ENCODE peak calls at places on chromosomes 12 and 14, in ten cellular contexts. V, L, Z, Y, X, M, Q, P, R and W are unnamed samples.

GRCh38 chr14:37230551-37231194 is 32.9 kb downstream of the MIPOL1 start:
- DNase-seq in Y (no peak), X (peak), M (no peak), Z (no peak), R (peak), V (no peak), L (no peak), Q (peak), P (no peak), W (no peak)

GRCh38 chr14:97602438-97603117 is 805.4 kb downstream of the VRK1 start:
- DNase-seq in Q (no peak), M (peak), X (no peak), P (no peak), R (no peak), Z (no peak), V (no peak), Y (no peak), L (no peak), W (no peak)

GRCh38 chr14:90332271-90332584 is 487 bp upstream of the NRDE2 start:
- DNase-seq in M (no peak), Q (no peak), X (no peak), R (no peak), V (no peak), Z (no peak), L (no peak), P (no peak), Y (no peak), W (no peak)

GRCh38 chr12:45730842-45731336 is 1.4 kb downstream of the ARID2 start:
- DNase-seq in M (no peak), P (no peak), L (no peak), R (peak), Q (no peak), Y (no peak), V (no peak), Z (no peak), X (no peak), W (no peak)

GRCh38 chr12:108046135-108046534 is 83.0 kb upstream of the WSCD2 start:
- DNase-seq in Y (no peak), Q (no peak), L (no peak), P (no peak), R (no peak), Z (no peak), V (no peak), M (no peak), X (no peak), W (no peak)

GRCh38 chr12:26373606-26374495 is 178.5 kb downstream of the SSPN start:
- DNase-seq in R (peak), X (no peak), V (no peak), Y (no peak), Q (no peak), L (no peak), M (no peak), P (no peak), Z (no peak), W (no peak)

GRCh38 chr12:13038491-13039161 is 5.6 kb upstream of the FAM234B start:
- DNase-seq in R (no peak), Q (no peak), V (no peak), M (no peak), X (no peak), Z (no peak), L (no peak), Y (no peak), P (no peak), W (no peak)

GRCh38 chr14:55102141-55102547 is 26.9 kb upstream of the LGALS3 start:
- DNase-seq in X (peak), P (peak), L (no peak), Y (peak), R (peak), M (peak), Z (peak), Q (peak), V (peak), W (no peak)

GRCh38 chr12:16881986-16882385 is 276.0 kb upstream of the LMO3 start:
- DNase-seq in X (no peak), Y (no peak), L (no peak), R (no peak), M (no peak), Z (no peak), P (no peak), V (no peak), Q (peak), W (no peak)

GRCh38 chr12:96587691-96588090 is 98.3 kb downstream of the CFAP54 start:
- DNase-seq in Z (no peak), M (no peak), L (no peak), Q (no peak), V (no peak), P (no peak), Y (no peak), R (peak), X (no peak), W (no peak)

GRCh38 chr12:124767075-124767821 is 96.4 kb downstream of the SCARB1 start:
- DNase-seq in Y (peak), V (peak), Q (peak), R (peak), M (peak), Z (no peak), L (no peak), X (peak), P (peak), W (peak)

GRCh38 chr14:76500011-76500410 is 124.1 kb downstream of the ESRRB start:
- DNase-seq in X (no peak), R (peak), V (no peak), P (no peak), L (no peak), M (no peak), Y (no peak), Q (no peak), Z (no peak), W (no peak)

GRCh38 chr12:121464331-121464730 is 64.4 kb downstream of the RNF34 start:
- DNase-seq in X (no peak), L (no peak), R (no peak), P (no peak), Y (no peak), V (no peak), M (no peak), Q (no peak), Z (no peak), W (no peak)

GRCh38 chr12:90260136-90260535 is 551.5 kb upstream of the ATP2B1 start:
- DNase-seq in Z (no peak), R (no peak), Y (no peak), X (no peak), V (no peak), Q (no peak), P (no peak), L (no peak), M (no peak), W (no peak)

GRCh38 chr12:82361461-82361915 is 3.2 kb downstream of the METTL25 start:
- DNase-seq in X (no peak), L (no peak), Z (no peak), Q (no peak), V (no peak), M (no peak), R (no peak), P (no peak), Y (no peak), W (no peak)

GRCh38 chr12:82963961-82964360 is 277.3 kb downstream of the TMTC2 start:
- DNase-seq in L (no peak), X (peak), R (no peak), Q (no peak), V (no peak), Z (no peak), P (no peak), Y (no peak), M (no peak), W (no peak)

GRCh38 chr12:108667349-108667748 is 33.7 kb upstream of the SELPLG start:
- DNase-seq in Y (no peak), Z (no peak), R (no peak), X (no peak), Q (no peak), L (no peak), V (no peak), P (no peak), M (no peak), W (no peak)

GRCh38 chr14:53824061-53824460 is 132.6 kb downstream of the BMP4 start:
- DNase-seq in Q (no peak), M (no peak), Z (no peak), Y (no peak), R (no peak), P (no peak), X (no peak), L (no peak), V (no peak), W (no peak)

GRCh38 chr12:49583361-49584094 is 15.6 kb upstream of the MCRS1 start:
- DNase-seq in R (no peak), Z (no peak), L (no peak), P (no peak), V (no peak), Q (no peak), M (no peak), X (no peak), Y (peak), W (no peak)

GRCh38 chr12:125292700-125293099 is 227.5 kb downstream of the AACS start:
- DNase-seq in R (no peak), L (no peak), X (no peak), Q (no peak), Z (no peak), P (no peak), Y (no peak), V (no peak), M (no peak), W (no peak)

GRCh38 chr14:65179918-65180724 is 77.8 kb upstream of the MAX start:
- DNase-seq in Q (no peak), L (no peak), M (no peak), R (peak), Y (peak), Z (no peak), P (no peak), V (no peak), X (no peak), W (no peak)

GRCh38 chr12:75954076-75954475 is 77.5 kb downstream of the PHLDA1 start:
- DNase-seq in R (peak), Z (no peak), X (no peak), Q (no peak), Y (no peak), P (no peak), V (no peak), M (no peak), L (no peak), W (no peak)

GRCh38 chr12:124520258-124520657 is 47.2 kb downstream of the NCOR2 start:
- DNase-seq in L (peak), Q (no peak), Z (no peak), P (no peak), X (no peak), Y (peak), M (no peak), V (peak), R (peak), W (no peak)

GRCh38 chr14:24274101-24274543 is 2.7 kb upstream of the RABGGTA start:
- DNase-seq in Y (no peak), X (no peak), Q (no peak), M (peak), Z (no peak), V (no peak), L (no peak), R (peak), P (no peak), W (no peak)

GRCh38 chr12:18719922-18720321 is 17.9 kb downstream of the PLCZ1 start:
- DNase-seq in V (no peak), R (peak), M (no peak), Q (no peak), X (no peak), P (no peak), L (no peak), Z (no peak), Y (no peak), W (no peak)

GRCh38 chr12:104701756-104702155 is 245.0 kb downstream of the CHST11 start:
- DNase-seq in M (no peak), Y (no peak), P (no peak), R (no peak), Q (no peak), Z (no peak), V (no peak), X (no peak), L (no peak), W (no peak)

GRCh38 chr14:21104448-21105060 is 3.7 kb downstream of the TMEM253 start:
- DNase-seq in Z (peak), R (peak), L (no peak), V (peak), X (peak), P (peak), M (peak), Q (peak), Y (peak), W (no peak)
- TF ChIP-seq CTCF in Z (peak), R (peak), L (peak), V (peak), X (peak), P (peak), M (peak), Q (peak), Y (peak), W (peak)

DNA sequence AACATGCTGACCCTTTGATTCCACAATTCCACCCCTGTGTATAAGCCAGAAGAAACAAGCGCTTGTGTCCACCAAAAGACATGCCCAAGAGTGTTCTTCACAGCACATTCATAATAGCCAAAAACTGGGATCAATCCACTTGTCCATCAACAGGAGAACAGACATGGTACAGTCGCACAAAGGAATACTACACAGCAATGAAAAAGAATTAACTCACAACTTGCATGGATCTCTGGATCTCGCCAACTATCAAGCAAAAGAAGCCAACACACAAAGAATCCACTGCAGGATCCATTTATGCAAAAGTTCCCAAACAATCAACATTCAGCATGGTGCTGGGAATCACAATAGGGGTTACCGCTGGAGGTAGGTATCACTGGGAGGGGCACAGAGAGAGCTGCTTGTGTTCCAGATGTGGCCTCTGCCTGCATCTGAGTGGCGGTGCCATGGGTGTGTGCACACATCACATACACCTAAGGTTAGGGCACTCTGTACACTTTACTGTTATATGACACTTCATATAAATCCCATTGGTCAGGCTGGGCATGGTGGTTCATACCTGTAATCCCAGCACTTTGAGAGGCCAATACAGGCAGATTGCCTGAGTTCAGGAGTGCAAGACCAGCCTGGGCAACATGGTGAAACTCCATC is 30.9 kb downstream of the CLMN start:
- DNase-seq in R (no peak), Y (no peak), X (no peak), M (no peak), V (no peak), Q (no peak), P (no peak), Z (peak), L (no peak), W (peak)
- TF ChIP-seq CTCF in R (no peak), Y (no peak), X (no peak), M (no peak), V (no peak), Q (no peak), P (no peak), Z (no peak), L (no peak), W (no peak)

GRCh38 chr14:86652512-86652911 is 1122.6 kb downstream of the FLRT2 start:
- DNase-seq in V (no peak), Y (no peak), P (no peak), R (no peak), X (no peak), Z (no peak), M (no peak), L (no peak), Q (no peak), W (no peak)

GRCh38 chr14:86646125-86646524 is 1116.2 kb downstream of the FLRT2 start:
- DNase-seq in M (no peak), L (no peak), R (no peak), X (no peak), P (no peak), V (no peak), Y (no peak), Z (no peak), Q (no peak), W (no peak)

GRCh38 chr14:86641310-86641709 is 1111.4 kb downstream of the FLRT2 start:
- DNase-seq in Z (no peak), Y (no peak), V (no peak), P (no peak), L (no peak), Q (no peak), R (no peak), X (no peak), M (no peak), W (no peak)

GRCh38 chr14:86646688-86647687 is 1117.0 kb downstream of the FLRT2 start:
- DNase-seq in R (peak), Y (no peak), M (no peak), L (no peak), X (no peak), Q (no peak), P (no peak), V (no peak), Z (no peak), W (no peak)
- TF ChIP-seq CTCF in R (peak), Y (no peak), M (no peak), L (no peak), X (peak), Q (peak), P (no peak), V (no peak), Z (no peak), W (no peak)

GRCh38 chr14:51621654-51622053 is 30.1 kb upstream of the FRMD6 start:
- DNase-seq in R (no peak), V (no peak), X (no peak), Q (no peak), Y (no peak), Z (no peak), M (no peak), L (no peak), P (no peak), W (no peak)
- TF ChIP-seq CTCF in R (no peak), V (no peak), X (no peak), Q (no peak), Y (no peak), Z (no peak), M (no peak), L (no peak), P (no peak), W (no peak)

DNA sequence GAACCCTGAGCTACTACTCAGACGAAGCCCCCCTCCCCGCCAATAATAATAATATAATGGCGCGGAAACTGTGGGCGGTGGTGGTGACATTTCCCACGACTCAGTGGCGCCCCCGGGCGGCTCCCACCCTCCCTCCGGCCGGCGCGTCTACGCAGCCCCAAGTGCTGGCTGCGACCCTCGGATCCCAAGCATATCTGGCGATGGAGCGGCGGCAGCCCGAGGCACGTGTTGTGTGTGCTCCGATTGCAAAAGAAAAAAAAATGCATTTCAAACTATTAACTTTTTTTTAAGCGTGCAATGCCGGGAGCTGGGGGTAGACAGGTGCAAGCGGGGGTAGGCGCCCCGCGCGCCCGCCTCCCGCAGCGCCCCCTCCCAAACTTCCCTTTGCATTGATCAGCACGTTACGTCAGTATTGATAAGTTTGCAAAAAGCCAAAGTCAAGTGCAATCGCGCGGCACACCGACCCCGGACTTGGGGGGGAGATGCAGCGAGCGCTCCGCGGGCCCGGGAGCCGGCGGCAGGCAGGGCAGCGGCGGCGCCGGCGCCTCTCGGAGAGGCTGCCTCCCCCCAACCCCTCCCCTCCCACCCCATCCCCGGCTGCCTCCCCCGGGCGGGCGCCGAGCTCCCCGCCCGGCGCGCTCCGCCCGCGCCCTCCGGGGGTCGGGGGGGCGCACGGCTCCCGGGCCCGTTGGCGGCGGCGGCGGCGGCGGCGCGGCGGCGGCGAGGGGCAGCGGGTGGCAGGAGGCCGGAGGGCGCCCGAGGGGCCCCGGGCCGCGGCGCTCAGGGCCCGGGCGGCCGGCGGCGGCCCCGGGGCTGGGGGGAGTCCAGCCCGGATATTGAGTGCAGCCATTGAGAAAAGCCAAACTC is 113.1 kb upstream of the MYL2 start:
- DNase-seq in R (no peak), X (peak), V (no peak), Z (no peak), M (no peak), L (no peak), P (no peak), Y (no peak), Q (peak), W (peak)
- TF ChIP-seq CTCF in R (peak), X (peak), V (no peak), Z (no peak), M (no peak), L (no peak), P (no peak), Y (no peak), Q (peak), W (peak)

DNA sequence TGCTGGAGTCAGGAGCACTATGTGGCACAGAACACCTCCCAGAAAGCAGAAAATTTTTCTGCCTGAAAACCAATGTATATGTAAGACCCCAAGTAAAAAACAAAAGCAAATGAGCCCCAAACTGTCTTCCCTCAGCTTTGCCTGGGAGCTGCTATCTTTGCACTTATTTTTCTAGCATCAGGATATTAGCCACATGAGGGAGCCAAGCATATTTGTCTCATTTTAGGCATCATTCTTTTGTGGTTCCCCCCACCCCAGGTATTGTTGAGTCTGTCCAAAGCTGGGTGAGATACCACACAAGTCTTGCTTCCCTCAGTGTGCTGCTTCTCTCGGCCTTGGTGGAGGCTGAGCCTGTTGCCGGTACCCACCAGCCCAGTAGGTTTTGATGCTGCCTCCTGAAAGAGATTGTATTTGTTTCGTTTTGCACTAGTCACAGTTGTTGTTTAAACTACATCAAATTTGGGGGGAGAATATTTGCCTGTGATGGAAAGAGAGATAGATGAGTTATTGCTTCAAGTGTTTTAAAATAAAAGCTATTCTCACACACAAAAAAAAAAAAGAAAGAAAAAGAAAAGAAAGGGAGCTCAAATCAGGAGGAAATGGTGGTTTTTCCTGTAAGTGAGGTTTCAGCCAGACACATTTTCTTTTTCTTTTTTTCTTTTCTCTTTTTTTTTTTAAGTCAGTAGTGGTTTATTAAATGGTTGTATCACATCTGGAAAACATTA is 58.3 kb downstream of the SLC4A8 start:
- DNase-seq in Q (no peak), X (no peak), L (no peak), P (no peak), V (no peak), M (peak), Z (no peak), Y (no peak), R (no peak), W (no peak)
- TF ChIP-seq CTCF in Q (no peak), X (no peak), L (no peak), P (no peak), V (no peak), M (no peak), Z (no peak), Y (no peak), R (peak), W (no peak)

GRCh38 chr12:92503977-92504966 is 198.5 kb upstream of the PLEKHG7 start:
- DNase-seq in Y (peak), P (peak), M (no peak), L (no peak), R (no peak), Q (no peak), X (peak), V (no peak), Z (no peak), W (no peak)

GRCh38 chr12:92506460-92506859 is 196.3 kb upstream of the PLEKHG7 start:
- DNase-seq in R (no peak), M (no peak), V (no peak), Y (no peak), P (no peak), Z (no peak), X (no peak), Q (no peak), L (no peak), W (no peak)

GRCh38 chr12:92503029-92503931 is 199.5 kb upstream of the PLEKHG7 start:
- DNase-seq in L (no peak), X (no peak), Z (no peak), R (no peak), P (peak), V (no peak), Q (no peak), Y (no peak), M (no peak), W (no peak)

GRCh38 chr12:92505373-92506340 is 197.1 kb upstream of the PLEKHG7 start:
- DNase-seq in R (no peak), Z (no peak), Q (peak), L (peak), M (peak), Y (peak), V (no peak), X (peak), P (peak), W (no peak)

GRCh38 chr12:92502417-92503028 is 200.3 kb upstream of the PLEKHG7 start:
- DNase-seq in R (peak), V (no peak), X (no peak), M (no peak), P (no peak), Z (no peak), Y (peak), L (no peak), Q (no peak), W (no peak)
- TF ChIP-seq CTCF in R (no peak), V (peak), X (no peak), M (no peak), P (no peak), Z (no peak), Y (peak), L (no peak), Q (no peak), W (no peak)

GRCh38 chr14:29463727-29464370 is 463.8 kb downstream of the PRKD1 start:
- DNase-seq in P (no peak), M (no peak), V (no peak), L (no peak), R (peak), X (peak), Z (no peak), Q (no peak), Y (no peak), W (no peak)
- TF ChIP-seq CTCF in P (no peak), M (no peak), V (no peak), L (no peak), R (peak), X (peak), Z (no peak), Q (peak), Y (no peak), W (no peak)